ENCODE peak calls at places on chromosomes 16 and 17, in nine cellular contexts. O is endothelial cell of umbilical vein; C is lung; W is ascending aorta; U is PC-9; A is cardiac muscle cell; I is GM23338; Q is body of pancreas; J is CD8-positive, alpha-beta T cell. B is an unnamed sample.

GRCh38 chr16:67013823-67014640 is 14.9 kb upstream of the CBFB start:
- DNase-seq in A (peak; percentile 89), U (peak; percentile 52), I (peak; percentile 78), W (no peak), O (peak; percentile 56), Q (peak; percentile 73), C (peak; percentile 47), J (peak; percentile 67), B (no peak)

GRCh38 chr16:10253344-10253855 is 71.2 kb upstream of the GRIN2A start:
- DNase-seq in O (no peak), C (no peak), Q (no peak), I (no peak), W (no peak), J (no peak), A (no peak), U (no peak), B (no peak)

GRCh38 chr16:46947900-46948547 is 25.4 kb downstream of the DNAJA2 start:
- DNase-seq in Q (no peak), J (no peak), A (peak; percentile 63), W (no peak), O (peak; percentile 46), C (no peak), U (peak; percentile 20), I (peak; percentile 72), B (no peak)

GRCh38 chr17:67040652-67041051 is 3.7 kb upstream of the CACNG1 start:
- DNase-seq in Q (no peak), C (no peak), A (no peak), U (no peak), I (no peak), J (no peak), O (no peak), W (no peak), B (no peak)

GRCh38 chr17:44848257-44848795 is 643 bp downstream of the HIGD1B start:
- DNase-seq in C (no peak), U (no peak), I (peak; percentile 49), J (no peak), W (no peak), O (no peak), A (no peak), Q (no peak), B (no peak)

GRCh38 chr16:79598341-79599181 is 2.0 kb downstream of the MAF start:
- DNase-seq in C (peak; percentile 60), J (peak; percentile 38), U (no peak), A (peak; percentile 50), Q (peak; percentile 75), W (no peak), O (no peak), I (peak; percentile 71), B (no peak)

GRCh38 chr17:36653374-36653773 is 52.0 kb downstream of the MRM1 start:
- DNase-seq in W (no peak), I (no peak), O (no peak), A (no peak), Q (no peak), C (no peak), U (no peak), J (no peak), B (no peak)

GRCh38 chr17:39090400-39090799 is 61.0 kb downstream of the PLXDC1 start:
- DNase-seq in U (no peak), Q (no peak), J (no peak), W (no peak), C (no peak), O (no peak), I (no peak), A (no peak), B (no peak)

GRCh38 chr16:65825191-65825856 is 541.2 kb upstream of the CDH5 start:
- DNase-seq in C (no peak), Q (no peak), U (no peak), W (no peak), O (no peak), I (no peak), A (no peak), J (no peak), B (no peak)

GRCh38 chr16:20741555-20742285 is at the start of gene THUMPD1:
- DNase-seq in O (peak; percentile 95), A (peak; percentile 97), I (peak; percentile 97), W (peak; percentile 90), C (peak; percentile 98), Q (peak; percentile 98), U (peak; percentile 94), J (peak; percentile 97), B (peak; percentile 84)

GRCh38 chr16:52873997-52874500 is 178.6 kb downstream of the CHD9NB start:
- DNase-seq in I (peak; percentile 79), W (no peak), O (no peak), U (no peak), J (no peak), C (no peak), A (no peak), Q (no peak), B (no peak)

GRCh38 chr17:76119409-76120371 is 16.1 kb upstream of the EXOC7 start:
- DNase-seq in U (no peak), Q (no peak), W (no peak), C (no peak), I (no peak), A (no peak), J (no peak), O (no peak), B (no peak)

GRCh38 chr16:12265168-12265567 is 288.6 kb downstream of the SNX29 start:
- DNase-seq in W (no peak), I (no peak), U (no peak), J (no peak), A (no peak), O (no peak), C (no peak), Q (no peak), B (no peak)

GRCh38 chr17:64091571-64091970 is 38.4 kb downstream of the ERN1 start:
- DNase-seq in U (no peak), A (no peak), J (no peak), O (no peak), Q (no peak), C (no peak), I (no peak), W (no peak), B (no peak)
- H3K27ac ChIP-seq in U (no peak overlapping the region), A (no peak overlapping the region), J (no peak overlapping the region), O (no peak overlapping the region), Q (no peak overlapping the region), C (no peak overlapping the region), I (no peak overlapping the region), W (no peak overlapping the region), B (no peak overlapping the region)

GRCh38 chr17:16286009-16286946 is 67.0 kb downstream of the CENPV start:
- DNase-seq in C (peak; percentile 88), J (peak; percentile 82), O (peak; percentile 96), W (peak; percentile 73), I (peak; percentile 96), Q (peak; percentile 87), A (peak; percentile 99), U (peak; percentile 91), B (peak; percentile 37)

GRCh38 chr17:16285646-16286008 is 67.6 kb downstream of the CENPV start:
- DNase-seq in W (no peak), U (no peak), C (no peak), I (no peak), O (no peak), Q (no peak), J (no peak), A (no peak), B (no peak)

GRCh38 chr17:16288860-16289571 is 64.3 kb downstream of the CENPV start:
- DNase-seq in A (peak; percentile 12), C (no peak), I (no peak), J (no peak), W (no peak), O (no peak), U (no peak), Q (no peak), B (no peak)

GRCh38 chr17:16287563-16288027 is 65.7 kb downstream of the CENPV start:
- DNase-seq in I (no peak), W (no peak), J (no peak), U (peak; percentile 58), C (no peak), Q (peak; percentile 20), O (peak; percentile 66), A (peak; percentile 91), B (no peak)

DNA sequence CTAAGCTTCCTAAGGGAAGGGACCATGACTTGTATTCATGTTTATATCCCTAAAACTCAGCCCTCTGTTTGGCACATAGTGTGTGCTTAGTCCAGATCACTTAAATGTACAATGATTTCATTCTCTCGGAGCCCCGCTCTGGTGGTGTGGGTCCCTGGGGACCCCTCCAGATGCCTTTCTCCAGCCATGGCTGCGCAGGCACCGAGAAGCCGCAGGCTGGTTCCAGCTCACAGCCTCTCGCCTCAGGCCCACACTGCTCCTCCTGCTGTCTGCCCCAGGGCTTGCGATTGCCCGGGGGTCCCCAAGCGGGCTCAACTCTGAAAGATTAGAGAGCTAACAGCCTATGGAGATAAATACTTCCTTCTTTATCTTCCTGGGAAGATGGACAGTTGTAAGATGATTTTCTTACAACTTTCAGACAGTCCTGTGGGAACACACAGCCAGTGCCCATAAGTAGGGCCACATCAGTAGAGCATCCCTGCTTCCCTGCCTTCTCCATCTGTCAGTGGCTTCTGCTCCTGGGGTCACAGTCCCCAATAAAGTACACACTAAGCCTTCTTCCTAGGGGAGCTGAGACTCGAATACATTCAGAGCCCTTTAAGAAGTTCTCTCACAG is 66.2 kb downstream of the CENPV start:
- DNase-seq in Q (no peak), A (peak; percentile 73), W (no peak), C (no peak), I (peak; percentile 34), J (no peak), O (no peak), U (no peak), B (no peak)
- H3K27ac ChIP-seq in Q (peak overlapping the region; percentile 74), A (peak overlapping the region; percentile 96), W (peak overlapping the region; percentile 100), C (peak overlapping the region; percentile 82), I (no peak overlapping the region), J (peak overlapping the region; percentile 60), O (peak overlapping the region; percentile 96), U (peak overlapping the region; percentile 98), B (peak overlapping the region; percentile 94)

GRCh38 chr17:14833201-14833773 is 431.8 kb downstream of the PMP22 start:
- DNase-seq in C (no peak), A (peak; percentile 69), I (no peak), O (no peak), J (no peak), U (no peak), Q (no peak), W (no peak), B (peak; percentile 66)

GRCh38 chr17:14826361-14826760 is 438.8 kb downstream of the PMP22 start:
- DNase-seq in O (no peak), J (no peak), C (no peak), U (no peak), W (no peak), A (no peak), I (no peak), Q (no peak), B (no peak)

DNA sequence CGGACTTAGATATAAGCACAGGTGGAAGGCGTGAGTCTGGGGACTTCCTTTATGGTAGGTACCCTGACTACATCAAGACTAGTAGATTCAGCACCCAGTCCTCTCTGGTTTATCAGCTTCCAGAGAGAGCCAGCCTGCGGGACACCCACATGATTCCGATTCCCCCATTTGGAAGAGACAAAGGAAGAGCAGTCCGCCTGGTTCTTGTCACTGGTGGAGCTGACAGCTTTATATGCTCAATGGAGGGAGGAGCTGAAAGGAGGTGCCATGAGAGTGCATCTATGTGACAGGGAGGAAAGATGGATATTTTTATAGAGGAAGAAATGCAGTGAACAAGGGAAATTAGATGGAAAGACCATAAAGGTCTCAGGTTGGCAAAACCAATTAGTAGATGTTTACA is 437.7 kb downstream of the PMP22 start:
- DNase-seq in A (no peak), J (no peak), C (no peak), O (no peak), I (no peak), U (no peak), W (no peak), Q (no peak), B (no peak)
- H3K27ac ChIP-seq in A (no peak overlapping the region), J (no peak overlapping the region), C (no peak overlapping the region), O (no peak overlapping the region), I (no peak overlapping the region), U (no peak overlapping the region), W (no peak overlapping the region), Q (no peak overlapping the region), B (no peak overlapping the region)

GRCh38 chr17:49739662-49740271 is 24.2 kb downstream of the FAM117A start:
- DNase-seq in I (no peak), A (peak; percentile 84), W (peak; percentile 61), U (peak; percentile 4), O (peak; percentile 16), J (peak; percentile 99), C (peak; percentile 66), Q (peak; percentile 85), B (no peak)
- H3K27ac ChIP-seq in I (no peak overlapping the region), A (peak overlapping the region; percentile 20), W (peak overlapping the region; percentile 89), U (no peak overlapping the region), O (no peak overlapping the region), J (peak overlapping the region; percentile 77), C (peak overlapping the region; percentile 34), Q (no peak overlapping the region), B (no peak overlapping the region)